ENCODE peak calls at places on chromosomes 16 and 17, in ten cellular contexts. D is Peyer's patch, I is PC-3, Z is neuronal stem cell, C is GM23248, R is mammary epithelial cell, B is IMR-90, W is astrocyte, X is OCI-LY7, S is heart left ventricle. L is an unnamed sample.
A peak's percentile ranks its signal among the peaks of the same experiment; 100 is the strongest.

GRCh38 chr16:81814751-81815428 is 35.8 kb downstream of the PLCG2 start:
- DNase-seq in D (no peak), I (no peak), Z (no peak), C (no peak), R (no peak), B (no peak), W (no peak), X (no peak), S (no peak), L (no peak)

GRCh38 chr17:5254903-5255521 is 20.4 kb upstream of the SCIMP start:
- DNase-seq in D (no peak), I (peak; percentile 33), Z (no peak), C (no peak), R (no peak), B (no peak), W (no peak), X (peak; percentile 61), S (no peak), L (no peak)

GRCh38 chr16:72469932-72470331 is 298.0 kb upstream of the PMFBP1 start:
- DNase-seq in D (no peak), I (no peak), Z (no peak), C (no peak), R (no peak), B (no peak), W (no peak), X (no peak), S (no peak), L (no peak)

GRCh38 chr16:50580180-50580771 is 32.1 kb downstream of the NKD1 start:
- DNase-seq in D (no peak), I (no peak), Z (no peak), C (peak; percentile 45), R (no peak), B (no peak), W (no peak), X (no peak), S (no peak), L (no peak)

GRCh38 chr17:15782809-15783208 is 50.7 kb downstream of the TBC1D26 start:
- DNase-seq in D (peak; percentile 63), I (no peak), Z (no peak), C (peak; percentile 81), R (no peak), B (no peak), W (peak; percentile 27), X (no peak), S (peak; percentile 69), L (peak; percentile 9)

GRCh38 chr17:67891481-67892119 is 66.3 kb downstream of the BPTF start:
- DNase-seq in D (no peak), I (peak; percentile 73), Z (no peak), C (peak; percentile 86), R (peak; percentile 5), B (peak; percentile 85), W (peak; percentile 40), X (no peak), S (no peak), L (no peak)

GRCh38 chr17:57914274-57915147 is 40.7 kb downstream of the CUEDC1 start:
- DNase-seq in D (no peak), I (no peak), Z (no peak), C (no peak), R (no peak), B (no peak), W (no peak), X (no peak), S (no peak), L (no peak)

GRCh38 chr17:54902017-54902416 is 1.4 kb downstream of the TOM1L1 start:
- DNase-seq in D (no peak), I (no peak), Z (no peak), C (no peak), R (no peak), B (no peak), W (no peak), X (no peak), S (no peak), L (no peak)

GRCh38 chr17:36104601-36105000 is 974 bp downstream of the CCL4 start:
- DNase-seq in D (no peak), I (no peak), Z (no peak), C (no peak), R (no peak), B (no peak), W (no peak), X (no peak), S (no peak), L (no peak)

GRCh38 chr17:57508706-57509105 is 236.4 kb downstream of the CCDC182 start:
- DNase-seq in D (no peak), I (no peak), Z (no peak), C (no peak), R (no peak), B (no peak), W (no peak), X (no peak), S (no peak), L (no peak)

GRCh38 chr16:88881090-88881580 is 14.7 kb upstream of the PABPN1L start:
- DNase-seq in D (peak; percentile 57), I (no peak), Z (no peak), C (no peak), R (peak; percentile 19), B (no peak), W (no peak), X (no peak), S (no peak), L (no peak)

GRCh38 chr16:88883117-88883895 is 16.8 kb upstream of the PABPN1L start:
- DNase-seq in D (no peak), I (peak; percentile 39), Z (no peak), C (no peak), R (no peak), B (no peak), W (no peak), X (no peak), S (no peak), L (no peak)

GRCh38 chr16:88880226-88881051 is 14.0 kb upstream of the PABPN1L start:
- DNase-seq in D (peak; percentile 60), I (no peak), Z (no peak), C (no peak), R (no peak), B (no peak), W (no peak), X (no peak), S (no peak), L (no peak)

GRCh38 chr16:88882358-88883030 is 16.0 kb upstream of the PABPN1L start:
- DNase-seq in D (peak; percentile 82), I (peak; percentile 38), Z (no peak), C (no peak), R (no peak), B (no peak), W (no peak), X (no peak), S (no peak), L (no peak)

GRCh38 chr16:88881675-88882357 is 15.4 kb upstream of the PABPN1L start:
- DNase-seq in D (no peak), I (no peak), Z (no peak), C (no peak), R (no peak), B (no peak), W (no peak), X (no peak), S (no peak), L (no peak)
- H3K27ac ChIP-seq in D (no peak overlapping the region), I (no peak overlapping the region), Z (no peak overlapping the region), C (no peak overlapping the region), R (no peak overlapping the region), B (no peak overlapping the region), W (no peak overlapping the region), X (no peak overlapping the region), S (no peak overlapping the region), L (no peak overlapping the region)

GRCh38 chr16:29819506-29819905 is 756 bp upstream of the MVP start:
- DNase-seq in D (no peak), I (no peak), Z (no peak), C (no peak), R (peak; percentile 30), B (no peak), W (no peak), X (no peak), S (no peak), L (no peak)
- H3K4me1 ChIP-seq in D (peaks cover 31% of the 10 kb centered on the region), I (peaks cover 62% of the 10 kb centered on the region), Z (peaks cover 14% of the 10 kb centered on the region), C (peaks cover 43% of the 10 kb centered on the region), R (peaks cover 49% of the 10 kb centered on the region), B (peaks cover 25% of the 10 kb centered on the region), W (peaks cover 52% of the 10 kb centered on the region), X (peaks cover 53% of the 10 kb centered on the region), S (peaks cover 78% of the 10 kb centered on the region), L (peaks cover 83% of the 10 kb centered on the region)

GRCh38 chr16:31507929-31508705 is at the start of gene RUSF1:
- DNase-seq in D (peak; percentile 93), I (peak; percentile 71), Z (peak; percentile 85), C (peak; percentile 95), R (peak; percentile 79), B (peak; percentile 87), W (peak; percentile 81), X (peak; percentile 83), S (peak; percentile 93), L (peak; percentile 77)

GRCh38 chr16:31505483-31505882 is 2.7 kb downstream of the RUSF1 start:
- DNase-seq in D (no peak), I (no peak), Z (no peak), C (no peak), R (no peak), B (no peak), W (no peak), X (peak; percentile 11), S (no peak), L (no peak)

GRCh38 chr16:31508706-31509523 is 724 bp upstream of the RUSF1 start:
- DNase-seq in D (no peak), I (no peak), Z (no peak), C (peak; percentile 66), R (peak; percentile 16), B (peak; percentile 56), W (peak; percentile 53), X (no peak), S (no peak), L (no peak)

GRCh38 chr16:31504159-31504558 is 4.0 kb downstream of the RUSF1 start:
- DNase-seq in D (no peak), I (no peak), Z (no peak), C (no peak), R (no peak), B (no peak), W (no peak), X (no peak), S (no peak), L (no peak)

DNA sequence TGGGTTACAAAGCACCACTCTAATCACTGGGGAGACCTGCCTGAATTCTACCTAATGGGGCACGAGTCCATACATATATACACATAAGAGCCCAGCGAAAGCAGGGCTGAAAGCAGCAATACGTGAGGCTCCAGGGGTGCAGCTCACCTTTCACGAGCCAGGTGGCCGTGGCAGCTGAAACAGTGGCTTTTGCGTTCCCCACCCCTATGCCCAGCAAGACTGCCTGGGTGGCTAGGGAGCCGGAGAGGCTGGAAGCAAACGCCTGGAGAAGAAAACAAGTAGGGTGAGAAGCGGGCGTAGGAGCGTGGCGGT is 618 bp downstream of the RUSF1 start:
- DNase-seq in D (no peak), I (no peak), Z (no peak), C (no peak), R (peak; percentile 11), B (no peak), W (no peak), X (peak; percentile 23), S (no peak), L (no peak)
- H3K27ac ChIP-seq in D (peak overlapping the region; percentile 96), I (peak overlapping the region; percentile 58), Z (peak overlapping the region; percentile 3), C (peak overlapping the region; percentile 86), R (peak overlapping the region; percentile 71), B (peak overlapping the region; percentile 99), W (peak overlapping the region; percentile 92), X (no peak overlapping the region), S (peak overlapping the region; percentile 90), L (peak overlapping the region; percentile 83)

DNA sequence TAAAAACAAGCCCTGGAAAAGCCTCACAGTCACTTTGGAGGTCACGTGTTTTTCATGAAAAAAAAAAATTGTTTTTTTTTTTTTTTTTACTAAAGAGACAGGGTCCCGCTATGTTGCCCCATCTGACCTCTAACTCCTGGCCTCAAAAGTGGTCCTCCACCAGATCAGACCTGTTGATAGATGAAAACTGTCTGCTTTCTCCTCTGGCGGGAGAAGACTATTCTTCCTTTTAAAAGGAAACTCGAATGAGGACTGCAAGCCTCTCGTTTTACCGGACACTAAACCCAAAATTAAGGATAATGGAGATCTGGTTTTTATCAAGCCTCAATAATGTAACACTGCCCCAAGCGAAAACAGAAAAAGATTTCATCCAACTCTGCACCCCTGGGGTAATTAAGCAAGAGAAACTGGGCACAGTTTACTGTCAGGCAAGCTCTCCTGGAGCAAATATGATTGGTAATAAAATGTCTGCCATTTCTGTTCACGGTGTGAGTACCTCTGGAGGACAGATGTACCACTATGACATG is 25.8 kb downstream of the ZCCHC14 start:
- DNase-seq in D (no peak), I (no peak), Z (no peak), C (no peak), R (no peak), B (no peak), W (no peak), X (no peak), S (no peak), L (no peak)
- H3K4me1 ChIP-seq in D (peaks cover 31% of the 10 kb centered on the region), I (peaks cover 32% of the 10 kb centered on the region), Z (peaks cover 35% of the 10 kb centered on the region), C (peaks cover 54% of the 10 kb centered on the region), R (peaks cover 20% of the 10 kb centered on the region), B (peaks cover 22% of the 10 kb centered on the region), W (peaks cover 28% of the 10 kb centered on the region), X (peaks cover 12% of the 10 kb centered on the region), S (peaks cover 91% of the 10 kb centered on the region), L (peaks cover 43% of the 10 kb centered on the region)